ENCODE peak calls at places on chromosomes 16 and 17, in six cellular contexts. R is foreskin fibroblast, Z is T-helper 2 cell, K is bronchial epithelial cell, M is kidney glomerular epithelial cell, W is amniotic stem cell. Y is an unnamed sample.

GRCh38 chr16:86768231-86768791 is 190.0 kb downstream of the FOXL1 start:
- DNase-seq in K (no peak), M (peak), R (no peak), W (no peak), Z (no peak), Y (no peak)

GRCh38 chr17:35630530-35631148 is 43.5 kb downstream of the AP2B1 start:
- DNase-seq in Z (no peak), R (peak), M (peak), K (peak), W (peak), Y (peak)

GRCh38 chr16:513950-514349 is 13.6 kb upstream of the CAPN15 start:
- DNase-seq in Z (no peak), R (no peak), K (no peak), W (no peak), M (no peak), Y (no peak)

GRCh38 chr17:57519199-57519598 is 225.9 kb downstream of the CCDC182 start:
- DNase-seq in W (peak), M (peak), Z (no peak), K (peak), R (peak), Y (no peak)

GRCh38 chr17:47800686-47801085 is 20.9 kb downstream of the OSBPL7 start:
- DNase-seq in K (no peak), Z (no peak), W (no peak), M (no peak), R (no peak), Y (no peak)

GRCh38 chr17:57586099-57586702 is 158.9 kb downstream of the CCDC182 start:
- DNase-seq in R (no peak), Z (no peak), K (no peak), M (no peak), W (no peak), Y (no peak)

GRCh38 chr17:76397687-76398522 is 13.5 kb downstream of the SPHK1 start:
- DNase-seq in R (peak), W (peak), Z (peak), M (peak), K (peak), Y (peak)

GRCh38 chr17:75404739-75405364 is 626 bp downstream of the GRB2 start:
- DNase-seq in K (peak), Z (peak), W (no peak), M (peak), R (peak), Y (peak)

GRCh38 chr16:84063972-84064371 is 21.4 kb upstream of the SLC38A8 start:
- DNase-seq in R (no peak), K (no peak), M (no peak), Z (no peak), W (no peak), Y (no peak)

GRCh38 chr17:72613411-72614292 is 478.8 kb downstream of the SLC39A11 start:
- DNase-seq in W (no peak), K (peak), M (peak), Z (no peak), R (peak), Y (no peak)

GRCh38 chr16:81469710-81470481 is 25.3 kb downstream of the CMIP start:
- DNase-seq in K (no peak), M (no peak), W (no peak), Z (peak), R (no peak), Y (no peak)

GRCh38 chr17:74730491-74731346 is 6.3 kb upstream of the RAB37 start:
- DNase-seq in R (no peak), Z (peak), W (no peak), M (no peak), K (no peak), Y (no peak)

Y was measured in hepatic stellate cell.